ENCODE peak calls at places on chromosomes 5 and 9, in ten cellular contexts. One of them, this sample, is unnamed. For H3K27me3, the result is how much of the 10 kb centered on the place peaks cover.

GRCh38 chr5:111271885-111272284 is 47.7 kb downstream of the CAMK4 start:
- DNase-seq in AG04450: no peak
- DNase-seq in heart right ventricle: no peak
- DNase-seq in tibial nerve: no peak
- DNase-seq in cardiac muscle cell: no peak
- DNase-seq in BE2C: no peak
- DNase-seq in right lobe of liver: no peak
- DNase-seq in CD8-positive, alpha-beta memory T cell: no peak
- DNase-seq in psoas muscle: no peak
- DNase-seq in CD8-positive, alpha-beta T cell: no peak
- DNase-seq in this sample: no peak

GRCh38 chr9:122816163-122816867 is 12.1 kb downstream of the PDCL start:
- DNase-seq in AG04450: no peak
- DNase-seq in heart right ventricle: peak
- DNase-seq in tibial nerve: peak
- DNase-seq in cardiac muscle cell: peak
- DNase-seq in BE2C: peak
- DNase-seq in right lobe of liver: peak
- DNase-seq in CD8-positive, alpha-beta memory T cell: peak
- DNase-seq in psoas muscle: peak
- DNase-seq in CD8-positive, alpha-beta T cell: peak
- DNase-seq in this sample: no peak

GRCh38 chr9:135906291-135907005 is 898 bp downstream of the CAMSAP1 start:
- DNase-seq in AG04450: no peak
- DNase-seq in heart right ventricle: no peak
- DNase-seq in tibial nerve: no peak
- DNase-seq in cardiac muscle cell: peak
- DNase-seq in BE2C: no peak
- DNase-seq in right lobe of liver: peak
- DNase-seq in CD8-positive, alpha-beta memory T cell: peak
- DNase-seq in psoas muscle: no peak
- DNase-seq in CD8-positive, alpha-beta T cell: no peak
- DNase-seq in this sample: no peak

GRCh38 chr5:1893754-1894153 is 11.0 kb upstream of the IRX4 start:
- DNase-seq in AG04450: no peak
- DNase-seq in heart right ventricle: no peak
- DNase-seq in tibial nerve: no peak
- DNase-seq in cardiac muscle cell: no peak
- DNase-seq in BE2C: peak
- DNase-seq in right lobe of liver: no peak
- DNase-seq in CD8-positive, alpha-beta memory T cell: no peak
- DNase-seq in psoas muscle: peak
- DNase-seq in CD8-positive, alpha-beta T cell: no peak
- DNase-seq in this sample: no peak

GRCh38 chr5:108560581-108560980 is 178.7 kb upstream of the FBXL17 start:
- DNase-seq in AG04450: peak
- DNase-seq in heart right ventricle: peak
- DNase-seq in tibial nerve: peak
- DNase-seq in cardiac muscle cell: peak
- DNase-seq in BE2C: no peak
- DNase-seq in right lobe of liver: no peak
- DNase-seq in CD8-positive, alpha-beta memory T cell: no peak
- DNase-seq in psoas muscle: peak
- DNase-seq in CD8-positive, alpha-beta T cell: no peak
- DNase-seq in this sample: no peak

GRCh38 chr9:70413427-70413797 is 1.0 kb downstream of the KLF9 start:
- DNase-seq in AG04450: no peak
- DNase-seq in heart right ventricle: peak
- DNase-seq in tibial nerve: no peak
- DNase-seq in cardiac muscle cell: no peak
- DNase-seq in BE2C: peak
- DNase-seq in right lobe of liver: no peak
- DNase-seq in CD8-positive, alpha-beta memory T cell: no peak
- DNase-seq in psoas muscle: no peak
- DNase-seq in CD8-positive, alpha-beta T cell: peak
- DNase-seq in this sample: peak

GRCh38 chr5:177111720-177112394 is 21.7 kb upstream of the NSD1 start:
- DNase-seq in AG04450: no peak
- DNase-seq in heart right ventricle: peak
- DNase-seq in tibial nerve: peak
- DNase-seq in cardiac muscle cell: peak
- DNase-seq in BE2C: peak
- DNase-seq in right lobe of liver: peak
- DNase-seq in CD8-positive, alpha-beta memory T cell: peak
- DNase-seq in psoas muscle: peak
- DNase-seq in CD8-positive, alpha-beta T cell: peak
- DNase-seq in this sample: peak

GRCh38 chr5:73740274-73740790 is 114.3 kb downstream of the ARHGEF28 start:
- DNase-seq in AG04450: no peak
- DNase-seq in heart right ventricle: no peak
- DNase-seq in tibial nerve: no peak
- DNase-seq in cardiac muscle cell: no peak
- DNase-seq in BE2C: no peak
- DNase-seq in right lobe of liver: no peak
- DNase-seq in CD8-positive, alpha-beta memory T cell: no peak
- DNase-seq in psoas muscle: no peak
- DNase-seq in CD8-positive, alpha-beta T cell: no peak
- DNase-seq in this sample: no peak

GRCh38 chr5:111083323-111083722 is 8.8 kb upstream of the WDR36 start:
- DNase-seq in AG04450: no peak
- DNase-seq in heart right ventricle: no peak
- DNase-seq in tibial nerve: no peak
- DNase-seq in cardiac muscle cell: no peak
- DNase-seq in BE2C: no peak
- DNase-seq in right lobe of liver: no peak
- DNase-seq in CD8-positive, alpha-beta memory T cell: no peak
- DNase-seq in psoas muscle: no peak
- DNase-seq in CD8-positive, alpha-beta T cell: no peak
- DNase-seq in this sample: no peak

GRCh38 chr5:116315531-116315930 is 230.7 kb downstream of the COMMD10 start:
- DNase-seq in AG04450: no peak
- DNase-seq in heart right ventricle: no peak
- DNase-seq in tibial nerve: no peak
- DNase-seq in cardiac muscle cell: no peak
- DNase-seq in BE2C: no peak
- DNase-seq in right lobe of liver: no peak
- DNase-seq in CD8-positive, alpha-beta memory T cell: no peak
- DNase-seq in psoas muscle: no peak
- DNase-seq in CD8-positive, alpha-beta T cell: no peak
- DNase-seq in this sample: no peak

GRCh38 chr9:95130484-95130883 is 187.0 kb downstream of the FANCC start:
- DNase-seq in AG04450: no peak
- DNase-seq in heart right ventricle: no peak
- DNase-seq in tibial nerve: no peak
- DNase-seq in cardiac muscle cell: no peak
- DNase-seq in BE2C: no peak
- DNase-seq in right lobe of liver: no peak
- DNase-seq in CD8-positive, alpha-beta memory T cell: no peak
- DNase-seq in psoas muscle: no peak
- DNase-seq in CD8-positive, alpha-beta T cell: no peak
- DNase-seq in this sample: no peak

GRCh38 chr9:7937018-7937417 is 137.4 kb upstream of the DMAC1 start:
- DNase-seq in AG04450: no peak
- DNase-seq in heart right ventricle: no peak
- DNase-seq in tibial nerve: no peak
- DNase-seq in cardiac muscle cell: no peak
- DNase-seq in BE2C: no peak
- DNase-seq in right lobe of liver: no peak
- DNase-seq in CD8-positive, alpha-beta memory T cell: no peak
- DNase-seq in psoas muscle: no peak
- DNase-seq in CD8-positive, alpha-beta T cell: no peak
- DNase-seq in this sample: no peak

GRCh38 chr5:35783551-35783950 is 73.1 kb upstream of the IL7R start:
- DNase-seq in AG04450: no peak
- DNase-seq in heart right ventricle: no peak
- DNase-seq in tibial nerve: no peak
- DNase-seq in cardiac muscle cell: no peak
- DNase-seq in BE2C: no peak
- DNase-seq in right lobe of liver: no peak
- DNase-seq in CD8-positive, alpha-beta memory T cell: no peak
- DNase-seq in psoas muscle: no peak
- DNase-seq in CD8-positive, alpha-beta T cell: no peak
- DNase-seq in this sample: no peak

GRCh38 chr9:75903785-75904360 is 13.4 kb downstream of the PCSK5 start:
- DNase-seq in AG04450: no peak
- DNase-seq in heart right ventricle: no peak
- DNase-seq in tibial nerve: no peak
- DNase-seq in cardiac muscle cell: peak
- DNase-seq in BE2C: no peak
- DNase-seq in right lobe of liver: no peak
- DNase-seq in CD8-positive, alpha-beta memory T cell: no peak
- DNase-seq in psoas muscle: no peak
- DNase-seq in CD8-positive, alpha-beta T cell: no peak
- DNase-seq in this sample: no peak

GRCh38 chr9:94879230-94879629 is 152.7 kb downstream of the AOPEP start:
- DNase-seq in AG04450: no peak
- DNase-seq in heart right ventricle: no peak
- DNase-seq in tibial nerve: no peak
- DNase-seq in cardiac muscle cell: no peak
- DNase-seq in BE2C: no peak
- DNase-seq in right lobe of liver: no peak
- DNase-seq in CD8-positive, alpha-beta memory T cell: no peak
- DNase-seq in psoas muscle: no peak
- DNase-seq in CD8-positive, alpha-beta T cell: no peak
- DNase-seq in this sample: no peak

GRCh38 chr9:127943746-127944145 is 6.1 kb upstream of the DPM2 start:
- DNase-seq in AG04450: no peak
- DNase-seq in heart right ventricle: peak
- DNase-seq in tibial nerve: peak
- DNase-seq in cardiac muscle cell: peak
- DNase-seq in BE2C: peak
- DNase-seq in right lobe of liver: peak
- DNase-seq in CD8-positive, alpha-beta memory T cell: peak
- DNase-seq in psoas muscle: peak
- DNase-seq in CD8-positive, alpha-beta T cell: peak
- DNase-seq in this sample: peak

GRCh38 chr9:88387733-88388202 is 476 bp upstream of the SPIN1 start:
- DNase-seq in AG04450: no peak
- DNase-seq in heart right ventricle: peak
- DNase-seq in tibial nerve: no peak
- DNase-seq in cardiac muscle cell: peak
- DNase-seq in BE2C: no peak
- DNase-seq in right lobe of liver: peak
- DNase-seq in CD8-positive, alpha-beta memory T cell: no peak
- DNase-seq in psoas muscle: peak
- DNase-seq in CD8-positive, alpha-beta T cell: peak
- DNase-seq in this sample: no peak

GRCh38 chr5:23242891-23243290 is 264.5 kb upstream of the PRDM9 start:
- DNase-seq in AG04450: no peak
- DNase-seq in heart right ventricle: no peak
- DNase-seq in tibial nerve: no peak
- DNase-seq in cardiac muscle cell: no peak
- DNase-seq in BE2C: no peak
- DNase-seq in right lobe of liver: no peak
- DNase-seq in CD8-positive, alpha-beta memory T cell: no peak
- DNase-seq in psoas muscle: no peak
- DNase-seq in CD8-positive, alpha-beta T cell: no peak
- DNase-seq in this sample: no peak

DNA sequence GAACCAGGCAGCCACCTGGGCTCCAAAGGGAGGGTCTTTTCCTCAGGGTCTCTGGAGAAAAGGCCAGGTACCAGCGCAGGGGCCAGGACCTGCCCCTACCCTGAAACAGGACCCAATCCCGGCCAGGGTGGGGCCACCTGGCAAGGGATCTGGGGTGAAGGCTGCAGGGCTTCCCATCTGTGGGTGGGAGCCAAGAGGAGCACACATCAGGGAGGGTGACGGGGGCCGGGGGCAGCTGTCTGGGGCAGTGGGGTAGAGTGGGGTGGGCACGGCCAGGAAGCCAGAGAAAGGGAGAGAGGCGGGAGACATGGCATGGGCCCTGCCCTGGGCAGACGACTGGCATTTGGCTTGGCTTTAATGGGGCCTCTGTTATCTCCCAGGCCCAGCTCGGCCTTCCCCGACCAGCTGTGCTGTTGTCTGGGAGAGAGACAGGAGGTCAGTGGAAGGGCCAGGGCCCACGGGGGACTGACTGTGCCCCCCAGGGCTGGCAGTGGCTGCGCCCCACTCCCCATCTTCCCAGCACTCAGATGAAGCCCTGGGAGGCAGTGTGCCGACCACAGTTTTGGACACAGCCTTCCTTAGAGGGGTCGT is 57.2 kb upstream of the RNF130 start:
- DNase-seq in AG04450: no peak
- DNase-seq in heart right ventricle: no peak
- DNase-seq in tibial nerve: no peak
- DNase-seq in cardiac muscle cell: no peak
- DNase-seq in BE2C: no peak
- DNase-seq in right lobe of liver: no peak
- DNase-seq in CD8-positive, alpha-beta memory T cell: no peak
- DNase-seq in psoas muscle: peak
- DNase-seq in CD8-positive, alpha-beta T cell: no peak
- DNase-seq in this sample: no peak
- H3K27me3 ChIP-seq in AG04450: under half
- H3K27me3 ChIP-seq in heart right ventricle: under half
- H3K27me3 ChIP-seq in tibial nerve: under half
- H3K27me3 ChIP-seq in cardiac muscle cell: under half
- H3K27me3 ChIP-seq in BE2C: under half
- H3K27me3 ChIP-seq in right lobe of liver: under half
- H3K27me3 ChIP-seq in CD8-positive, alpha-beta memory T cell: under half
- H3K27me3 ChIP-seq in psoas muscle: under half
- H3K27me3 ChIP-seq in CD8-positive, alpha-beta T cell: under half
- H3K27me3 ChIP-seq in this sample: under half

GRCh38 chr5:64688965-64689364 is 1.3 kb upstream of the SHISAL2B start:
- DNase-seq in AG04450: no peak
- DNase-seq in heart right ventricle: no peak
- DNase-seq in tibial nerve: no peak
- DNase-seq in cardiac muscle cell: no peak
- DNase-seq in BE2C: no peak
- DNase-seq in right lobe of liver: no peak
- DNase-seq in CD8-positive, alpha-beta memory T cell: no peak
- DNase-seq in psoas muscle: no peak
- DNase-seq in CD8-positive, alpha-beta T cell: no peak
- DNase-seq in this sample: no peak
- H3K27me3 ChIP-seq in AG04450: half or more
- H3K27me3 ChIP-seq in heart right ventricle: under half
- H3K27me3 ChIP-seq in tibial nerve: under half
- H3K27me3 ChIP-seq in cardiac muscle cell: under half
- H3K27me3 ChIP-seq in BE2C: half or more
- H3K27me3 ChIP-seq in right lobe of liver: under half
- H3K27me3 ChIP-seq in CD8-positive, alpha-beta memory T cell: under half
- H3K27me3 ChIP-seq in psoas muscle: under half
- H3K27me3 ChIP-seq in CD8-positive, alpha-beta T cell: under half
- H3K27me3 ChIP-seq in this sample: under half

GRCh38 chr5:133267601-133268000 is 215.8 kb downstream of the HSPA4 start:
- DNase-seq in AG04450: no peak
- DNase-seq in heart right ventricle: no peak
- DNase-seq in tibial nerve: no peak
- DNase-seq in cardiac muscle cell: no peak
- DNase-seq in BE2C: no peak
- DNase-seq in right lobe of liver: no peak
- DNase-seq in CD8-positive, alpha-beta memory T cell: no peak
- DNase-seq in psoas muscle: no peak
- DNase-seq in CD8-positive, alpha-beta T cell: no peak
- DNase-seq in this sample: no peak
- H3K27me3 ChIP-seq in AG04450: under half
- H3K27me3 ChIP-seq in heart right ventricle: under half
- H3K27me3 ChIP-seq in tibial nerve: under half
- H3K27me3 ChIP-seq in cardiac muscle cell: under half
- H3K27me3 ChIP-seq in BE2C: under half
- H3K27me3 ChIP-seq in right lobe of liver: under half
- H3K27me3 ChIP-seq in CD8-positive, alpha-beta memory T cell: under half
- H3K27me3 ChIP-seq in psoas muscle: under half
- H3K27me3 ChIP-seq in CD8-positive, alpha-beta T cell: under half
- H3K27me3 ChIP-seq in this sample: under half

GRCh38 chr9:92820964-92821363 is 56.3 kb upstream of the BICD2 start:
- DNase-seq in AG04450: no peak
- DNase-seq in heart right ventricle: no peak
- DNase-seq in tibial nerve: no peak
- DNase-seq in cardiac muscle cell: no peak
- DNase-seq in BE2C: no peak
- DNase-seq in right lobe of liver: no peak
- DNase-seq in CD8-positive, alpha-beta memory T cell: no peak
- DNase-seq in psoas muscle: no peak
- DNase-seq in CD8-positive, alpha-beta T cell: no peak
- DNase-seq in this sample: no peak
- H3K27me3 ChIP-seq in AG04450: under half
- H3K27me3 ChIP-seq in heart right ventricle: under half
- H3K27me3 ChIP-seq in tibial nerve: under half
- H3K27me3 ChIP-seq in cardiac muscle cell: under half
- H3K27me3 ChIP-seq in BE2C: under half
- H3K27me3 ChIP-seq in right lobe of liver: under half
- H3K27me3 ChIP-seq in CD8-positive, alpha-beta memory T cell: under half
- H3K27me3 ChIP-seq in psoas muscle: under half
- H3K27me3 ChIP-seq in CD8-positive, alpha-beta T cell: under half
- H3K27me3 ChIP-seq in this sample: under half